ENCODE peak calls at places on chromosome 6, in nine cellular contexts. J is H1; P is SK-N-SH; E is PC-3; V is CD4-positive, CD25-positive, alpha-beta regulatory T cell; R is fibroblast of lung; O is tibial nerve; M is IMR-90; U is CD8-positive, alpha-beta T cell. X is an unnamed sample.
A peak's percentile ranks its signal among the peaks of the same experiment; 100 is the strongest.

GRCh38 chr6:48978016-48978415 is 485.0 kb downstream of the MMUT start:
- DNase-seq in J (no peak), E (peak; percentile 57), U (no peak), M (peak; percentile 78), O (no peak), V (no peak), R (peak; percentile 43), P (no peak), X (no peak)

GRCh38 chr6:120198033-120198432 is 848.5 kb upstream of the MAN1A1 start:
- DNase-seq in O (no peak), J (no peak), M (no peak), V (no peak), P (peak; percentile 0), U (no peak), R (peak; percentile 92), E (peak; percentile 32), X (peak; percentile 36)

GRCh38 chr6:31140643-31141042 is 1.8 kb upstream of the PSORS1C2 start:
- DNase-seq in M (no peak), R (no peak), V (no peak), O (no peak), J (no peak), U (no peak), P (no peak), E (no peak), X (no peak)

GRCh38 chr6:35776364-35777215 is at the start of gene CLPSL2:
- DNase-seq in P (peak; percentile 82), V (no peak), R (no peak), O (no peak), E (peak; percentile 40), U (no peak), J (no peak), M (no peak), X (peak; percentile 52)

GRCh38 chr6:148143771-148144170 is 198.9 kb upstream of the SASH1 start:
- DNase-seq in R (no peak), P (no peak), U (no peak), E (no peak), O (no peak), J (no peak), M (no peak), V (no peak), X (no peak)

GRCh38 chr6:120869397-120869796 is 464.9 kb downstream of the TBC1D32 start:
- DNase-seq in O (no peak), J (no peak), R (no peak), V (no peak), M (no peak), E (peak; percentile 3), U (no peak), P (no peak), X (no peak)

GRCh38 chr6:1940381-1940780 is 305.0 kb downstream of the GMDS start:
- DNase-seq in O (no peak), M (no peak), J (no peak), E (no peak), R (no peak), V (no peak), U (no peak), P (no peak), X (no peak)

GRCh38 chr6:84150680-84151079 is 76.8 kb downstream of the CEP162 start:
- DNase-seq in E (no peak), O (no peak), P (no peak), J (no peak), R (peak; percentile 95), U (no peak), V (no peak), M (peak; percentile 88), X (no peak)

GRCh38 chr6:107192739-107193296 is 77.5 kb upstream of the BEND3 start:
- DNase-seq in O (no peak), E (no peak), R (no peak), V (no peak), J (no peak), P (no peak), U (no peak), M (no peak), X (no peak)

GRCh38 chr6:42199106-42199981 is 4.6 kb upstream of the GUCA1B start:
- DNase-seq in U (no peak), J (no peak), M (peak; percentile 68), R (peak; percentile 77), O (no peak), V (no peak), E (peak; percentile 67), P (no peak), X (no peak)

GRCh38 chr6:138109042-138109997 is 2.1 kb upstream of the PERP start:
- DNase-seq in V (peak; percentile 76), R (peak; percentile 79), E (peak; percentile 82), M (peak; percentile 70), J (no peak), U (peak; percentile 83), P (peak; percentile 61), O (peak; percentile 78), X (peak; percentile 71)

GRCh38 chr6:83958250-83958685 is 75.3 kb upstream of the MRAP2 start:
- DNase-seq in P (no peak), M (peak; percentile 44), O (no peak), U (no peak), R (no peak), E (no peak), J (no peak), V (no peak), X (no peak)

GRCh38 chr6:163420315-163420667 is 5.8 kb downstream of the QKI start:
- DNase-seq in V (no peak), M (no peak), J (no peak), E (no peak), O (no peak), U (no peak), R (no peak), P (no peak), X (peak; percentile 42)

GRCh38 chr6:48922837-48923236 is 540.2 kb downstream of the MMUT start:
- DNase-seq in J (no peak), P (no peak), V (no peak), U (no peak), M (no peak), O (no peak), E (no peak), R (no peak), X (no peak)

GRCh38 chr6:5095236-5095635 is 10.1 kb downstream of the PPP1R3G start:
- DNase-seq in R (peak; percentile 53), O (no peak), U (no peak), P (no peak), M (peak; percentile 71), J (no peak), V (no peak), E (peak; percentile 48), X (no peak)

GRCh38 chr6:27551607-27552006 is 78.7 kb upstream of the ZNF184 start:
- DNase-seq in U (no peak), E (no peak), P (no peak), V (no peak), M (no peak), O (no peak), J (no peak), R (no peak), X (no peak)
- H3K27ac ChIP-seq in U (no peak overlapping the region), E (no peak overlapping the region), P (no peak overlapping the region), V (no peak overlapping the region), M (no peak overlapping the region), O (no peak overlapping the region), J (no peak overlapping the region), R (no peak overlapping the region), X (no peak overlapping the region)

DNA sequence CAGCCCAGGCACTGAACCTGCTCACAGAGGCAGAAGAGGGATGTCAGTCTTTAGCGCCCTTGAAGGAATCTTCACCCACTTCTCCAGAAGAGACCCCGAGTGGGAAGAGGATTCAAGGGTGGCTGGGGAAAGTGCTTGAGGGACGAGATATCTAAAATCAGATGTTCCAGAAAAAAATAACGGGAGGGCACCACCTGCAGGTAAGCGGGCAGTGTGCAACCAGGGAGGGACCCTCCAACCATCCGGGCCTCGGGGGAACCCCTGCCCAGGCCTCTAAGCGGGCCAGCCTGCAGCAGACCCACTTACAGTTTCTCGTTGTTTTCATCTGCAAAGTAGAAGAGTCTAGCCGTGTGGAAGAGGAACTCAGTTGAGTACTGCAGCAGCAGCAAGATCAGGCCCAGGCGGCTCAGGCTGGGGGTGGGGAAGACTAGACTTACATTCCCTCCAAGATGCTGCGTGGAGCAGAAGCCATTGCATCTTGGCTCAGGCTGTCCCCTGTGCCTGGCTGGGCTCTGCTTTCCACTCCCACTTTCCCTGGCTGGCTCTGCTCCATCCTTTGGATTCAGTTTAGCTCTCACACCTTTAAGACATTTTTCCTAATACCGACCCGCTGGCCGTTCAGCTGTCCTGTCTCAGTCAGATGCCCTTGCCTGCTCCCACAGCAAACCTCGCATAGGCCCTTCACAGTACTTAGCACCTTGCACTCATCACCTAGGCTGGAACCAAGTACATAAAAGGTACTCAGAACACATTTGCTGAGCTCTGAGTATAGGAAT is 70.9 kb downstream of the TRAM2 start:
- DNase-seq in R (no peak), P (peak; percentile 43), E (no peak), M (no peak), J (no peak), O (no peak), U (no peak), V (no peak), X (no peak)
- H3K36me3 ChIP-seq in R (peaks cover 61% of the 10 kb centered on the region), P (peaks cover 74% of the 10 kb centered on the region), E (peaks cover 25% of the 10 kb centered on the region), M (peaks cover 83% of the 10 kb centered on the region), J (peaks cover 9% of the 10 kb centered on the region), O (peaks cover 91% of the 10 kb centered on the region), U (peaks cover 9% of the 10 kb centered on the region), V (peaks cover 28% of the 10 kb centered on the region), X (no peaks in the 10 kb centered on the region)

GRCh38 chr6:161458199-161458598 is 184.3 kb upstream of the AGPAT4 start:
- DNase-seq in O (no peak), R (no peak), M (no peak), U (no peak), P (peak; percentile 23), E (no peak), J (no peak), V (no peak), X (no peak)
- H3K27ac ChIP-seq in O (no peak overlapping the region), R (no peak overlapping the region), M (no peak overlapping the region), U (no peak overlapping the region), P (no peak overlapping the region), E (no peak overlapping the region), J (no peak overlapping the region), V (no peak overlapping the region), X (peak overlapping the region; percentile 59)

GRCh38 chr6:109449064-109449788 is 6.3 kb downstream of the MICAL1 start:
- DNase-seq in V (no peak), U (no peak), M (no peak), P (no peak), E (no peak), R (no peak), O (no peak), J (no peak), X (no peak)

GRCh38 chr6:109449789-109450673 is 5.5 kb downstream of the MICAL1 start:
- DNase-seq in O (no peak), V (peak; percentile 51), J (no peak), R (no peak), E (no peak), U (peak; percentile 53), M (no peak), P (no peak), X (no peak)

GRCh38 chr6:109447087-109447486 is 6.6 kb downstream of the SMPD2 start:
- DNase-seq in V (no peak), M (no peak), E (no peak), U (no peak), P (no peak), R (no peak), O (no peak), J (no peak), X (no peak)

GRCh38 chr6:109447878-109448555 is 7.5 kb downstream of the SMPD2 start:
- DNase-seq in O (no peak), J (no peak), R (peak; percentile 14), V (no peak), E (no peak), P (no peak), U (no peak), M (no peak), X (peak; percentile 20)

GRCh38 chr6:109448615-109449014 is 7.0 kb downstream of the MICAL1 start:
- DNase-seq in O (no peak), R (no peak), J (no peak), P (no peak), V (no peak), M (no peak), E (no peak), U (no peak), X (no peak)
- H3K36me3 ChIP-seq in O (peaks cover 94% of the 10 kb centered on the region), R (peaks cover 46% of the 10 kb centered on the region), J (peaks cover 37% of the 10 kb centered on the region), P (peaks cover 55% of the 10 kb centered on the region), V (peaks cover 34% of the 10 kb centered on the region), M (peaks cover 74% of the 10 kb centered on the region), E (no peaks in the 10 kb centered on the region), U (peaks cover 20% of the 10 kb centered on the region), X (no peaks in the 10 kb centered on the region)

X was measured in cardiac muscle cell.